ENCODE peak calls at places on chromosomes 1 and 21, in seven cellular contexts. B is ascending aorta; Y is AG04450; I is CD8-positive, alpha-beta T cell; N is GM23338; U is cardiac muscle cell; Q is tibial artery. M is an unnamed sample.
A peak's percentile ranks its signal among the peaks of the same experiment; 100 is the strongest.

GRCh38 chr1:238660849-238661248 is 725.5 kb upstream of the CHRM3 start:
- DNase-seq in B (no peak), Y (no peak), I (no peak), N (no peak), U (no peak), Q (no peak), M (no peak)

GRCh38 chr21:43905726-43906455 is 40.9 kb downstream of the AGPAT3 start:
- DNase-seq in B (no peak), Y (no peak), I (no peak), N (no peak), U (no peak), Q (no peak), M (no peak)

GRCh38 chr1:200776949-200777348 is 38.3 kb downstream of the CAMSAP2 start:
- DNase-seq in B (no peak), Y (no peak), I (no peak), N (no peak), U (no peak), Q (no peak), M (no peak)

GRCh38 chr1:19480282-19480681 is 5.1 kb downstream of the CAPZB start:
- DNase-seq in B (no peak), Y (no peak), I (no peak), N (no peak), U (no peak), Q (no peak), M (no peak)

GRCh38 chr1:224333309-224333926 is 3.4 kb upstream of the NVL start:
- DNase-seq in B (no peak), Y (no peak), I (no peak), N (peak; percentile 81), U (peak; percentile 60), Q (no peak), M (peak; percentile 73)

GRCh38 chr1:171292799-171293198 is 21.2 kb upstream of the FMO4 start:
- DNase-seq in B (no peak), Y (no peak), I (no peak), N (no peak), U (no peak), Q (no peak), M (no peak)

GRCh38 chr1:157580179-157580827 is 17.6 kb downstream of the FCRL4 start:
- DNase-seq in B (no peak), Y (peak; percentile 13), I (peak; percentile 19), N (peak; percentile 90), U (peak; percentile 70), Q (no peak), M (peak; percentile 77)

GRCh38 chr1:209590405-209590804 is 6.9 kb downstream of the CAMK1G start:
- DNase-seq in B (no peak), Y (no peak), I (no peak), N (peak; percentile 72), U (peak; percentile 47), Q (no peak), M (no peak)

GRCh38 chr1:7430646-7431045 is 340.4 kb upstream of the VAMP3 start:
- DNase-seq in B (no peak), Y (no peak), I (no peak), N (no peak), U (no peak), Q (no peak), M (no peak)

GRCh38 chr1:201748331-201748730 is 80.6 kb upstream of the IPO9 start:
- DNase-seq in B (peak; percentile 88), Y (peak; percentile 74), I (no peak), N (peak; percentile 30), U (no peak), Q (no peak), M (no peak)

GRCh38 chr1:228100822-228101613 is 2.1 kb downstream of the C1orf35 start:
- DNase-seq in B (peak; percentile 56), Y (no peak), I (no peak), N (no peak), U (no peak), Q (no peak), M (no peak)

GRCh38 chr1:67213164-67213563 is 46.9 kb downstream of the IL23R start:
- DNase-seq in B (no peak), Y (no peak), I (no peak), N (peak; percentile 84), U (peak; percentile 49), Q (no peak), M (peak; percentile 54)

GRCh38 chr1:153800516-153800915 is 25.3 kb downstream of the SLC27A3 start:
- DNase-seq in B (no peak), Y (no peak), I (no peak), N (no peak), U (no peak), Q (no peak), M (no peak)

GRCh38 chr21:41783476-41784150 is 16.8 kb upstream of the RIPK4 start:
- DNase-seq in B (no peak), Y (no peak), I (no peak), N (no peak), U (no peak), Q (no peak), M (no peak)

GRCh38 chr1:42418516-42418915 is 37.3 kb downstream of the ZMYND12 start:
- DNase-seq in B (no peak), Y (no peak), I (no peak), N (peak; percentile 61), U (no peak), Q (no peak), M (no peak)

GRCh38 chr1:62912028-62912638 is 128.2 kb downstream of the ATG4C start:
- DNase-seq in B (no peak), Y (peak; percentile 2), I (no peak), N (peak; percentile 44), U (peak; percentile 24), Q (no peak), M (peak; percentile 8)

GRCh38 chr1:64570267-64570666 is 100.3 kb downstream of the CACHD1 start:
- DNase-seq in B (no peak), Y (no peak), I (no peak), N (no peak), U (no peak), Q (no peak), M (no peak)

GRCh38 chr1:6584126-6585080 is 4.6 kb downstream of the ZBTB48 start:
- DNase-seq in B (no peak), Y (no peak), I (no peak), N (peak; percentile 69), U (no peak), Q (no peak), M (no peak)

GRCh38 chr1:79128726-79129125 is 122.2 kb upstream of the ADGRL4 start:
- DNase-seq in B (no peak), Y (peak; percentile 73), I (no peak), N (no peak), U (no peak), Q (no peak), M (no peak)

GRCh38 chr1:211606914-211607751 is 28.2 kb upstream of the SLC30A1 start:
- DNase-seq in B (no peak), Y (no peak), I (no peak), N (no peak), U (no peak), Q (no peak), M (peak; percentile 84)

GRCh38 chr1:180150982-180151381 is 3.7 kb upstream of the QSOX1 start:
- DNase-seq in B (no peak), Y (no peak), I (no peak), N (no peak), U (no peak), Q (no peak), M (no peak)

GRCh38 chr1:1619917-1620361 is 4.6 kb downstream of the MIB2 start:
- DNase-seq in B (no peak), Y (no peak), I (no peak), N (peak; percentile 80), U (no peak), Q (no peak), M (no peak)
- TF ChIP-seq CTCF in B (no peak), Y (peak; percentile 13), I (no peak), N (peak; percentile 61), U (peak; percentile 37), Q (no peak), M (peak; percentile 35)

DNA sequence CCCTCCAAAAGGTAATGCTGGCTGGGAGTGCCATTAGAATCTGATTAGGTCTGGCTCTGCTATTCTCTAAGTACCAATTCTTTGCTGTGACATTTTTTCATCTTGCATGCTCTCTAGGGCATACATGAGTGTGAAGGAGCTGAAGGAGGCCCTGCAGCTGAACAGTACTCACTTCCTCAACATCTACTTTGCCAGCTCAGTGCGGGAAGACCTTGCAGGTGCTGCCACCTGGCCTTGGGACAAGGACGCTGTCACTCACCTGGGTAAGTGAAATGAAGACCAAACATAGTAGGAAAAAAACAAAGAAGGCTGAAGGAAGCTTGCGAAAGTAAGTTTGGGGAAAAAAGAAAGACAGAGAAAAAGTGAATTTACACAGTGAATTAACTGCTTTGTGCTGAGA is 207.9 kb downstream of the PAPPA2 start:
- DNase-seq in B (no peak), Y (no peak), I (no peak), N (peak; percentile 40), U (no peak), Q (no peak), M (no peak)
- TF ChIP-seq CTCF in B (no peak), Y (no peak), I (no peak), N (peak; percentile 33), U (no peak), Q (no peak), M (no peak)

DNA sequence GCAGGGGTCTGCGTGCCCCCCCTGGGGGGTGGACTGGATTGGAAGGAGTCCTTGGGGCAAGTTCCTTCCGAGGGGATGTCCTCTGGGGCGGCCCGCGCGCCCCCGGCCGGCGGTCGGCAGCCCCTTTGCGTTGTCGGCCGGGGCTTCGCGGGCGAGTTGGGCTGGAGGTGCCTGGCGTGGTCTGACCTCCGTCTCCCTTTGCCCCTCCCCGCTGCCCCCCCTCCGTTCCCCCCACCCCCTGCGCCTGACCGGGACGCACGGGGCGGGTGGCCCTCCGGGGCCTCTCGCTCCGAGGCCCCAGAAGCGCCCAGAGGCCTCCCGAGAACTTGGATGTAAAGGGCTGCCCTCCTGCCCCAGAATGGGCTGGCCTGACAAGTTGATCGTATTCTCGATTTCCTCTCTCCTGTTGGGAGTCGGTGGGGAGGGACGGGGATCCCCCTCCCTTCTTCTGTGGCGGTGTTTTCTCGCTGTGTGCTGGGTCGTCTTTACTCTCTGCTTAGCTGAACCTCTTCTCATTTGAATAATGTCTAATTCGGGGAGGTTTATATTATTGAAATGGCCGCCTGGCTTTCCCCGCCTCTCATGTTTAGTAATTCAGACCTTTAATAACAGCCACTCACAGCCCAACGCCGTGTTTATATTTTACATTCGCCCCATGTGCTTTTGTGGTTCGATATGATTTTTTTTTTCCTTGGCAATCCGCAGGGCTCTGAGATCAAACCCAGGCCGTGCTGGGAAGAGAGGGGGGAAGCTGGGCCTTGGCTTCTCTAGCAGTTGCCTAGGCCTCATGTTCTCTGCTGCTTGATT is 1.3 kb downstream of the POU2F1 start:
- DNase-seq in B (peak; percentile 73), Y (peak; percentile 42), I (peak; percentile 65), N (peak; percentile 78), U (peak; percentile 84), Q (peak; percentile 74), M (peak; percentile 86)
- TF ChIP-seq CTCF in B (no peak), Y (no peak), I (no peak), N (no peak), U (no peak), Q (no peak), M (no peak)

DNA sequence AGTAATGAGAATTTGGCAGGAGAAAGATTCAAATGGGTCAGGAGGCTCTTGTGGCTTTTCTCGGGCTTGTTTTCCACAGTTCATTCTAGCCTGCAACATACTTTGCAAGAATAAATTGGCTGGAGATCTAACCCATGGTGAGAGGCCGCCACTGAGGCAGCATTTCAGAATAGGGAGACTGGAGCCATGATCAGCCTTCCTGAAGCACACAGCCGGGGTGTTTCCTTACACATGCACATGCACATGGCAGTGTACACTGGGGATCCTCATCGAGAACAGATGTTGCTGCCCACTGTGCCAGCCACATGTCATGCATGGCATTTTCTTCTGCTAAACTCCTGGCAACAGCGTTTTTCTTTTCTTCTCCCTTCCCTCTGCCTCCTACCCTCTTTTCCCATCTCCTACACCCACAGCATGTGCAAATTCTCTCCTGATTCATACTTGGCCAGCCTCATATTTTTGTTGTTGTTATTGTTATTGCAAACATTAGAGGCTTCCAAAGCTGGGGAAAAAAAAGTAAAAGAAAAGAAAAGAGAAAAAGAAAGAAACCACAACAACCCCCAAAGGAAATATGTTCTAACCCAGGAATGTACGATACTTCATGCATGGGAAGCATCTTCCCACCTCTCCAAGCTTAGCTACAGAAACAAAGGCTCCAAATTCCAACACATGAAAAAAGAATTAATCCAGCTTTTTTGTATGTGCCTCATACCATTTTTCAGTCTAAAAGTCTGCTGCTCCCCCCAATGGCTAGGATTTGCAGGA is 344.0 kb downstream of the ASTN1 start:
- DNase-seq in B (no peak), Y (no peak), I (no peak), N (no peak), U (no peak), Q (no peak), M (no peak)
- TF ChIP-seq CTCF in B (no peak), Y (no peak), I (no peak), N (no peak), U (no peak), Q (no peak), M (no peak)